ENCODE peak calls at places on chromosome 19, in seven cellular contexts. One of them, this sample, is unnamed.

GRCh38 chr19:55809381-55810058 is 22.3 kb downstream of the NLRP11 start:
- DNase-seq in HCT116: peak
- DNase-seq in body of pancreas: peak
- DNase-seq in Peyer's patch: peak
- DNase-seq in breast epithelium: no peak
- DNase-seq in NB4: peak
- DNase-seq in gastrocnemius medialis: peak
- DNase-seq in this sample: peak

GRCh38 chr19:19185853-19186728 is 5.9 kb downstream of the BORCS8 start:
- DNase-seq in breast epithelium: no peak
- DNase-seq in body of pancreas: peak
- DNase-seq in gastrocnemius medialis: no peak
- DNase-seq in NB4: peak
- DNase-seq in HCT116: peak
- DNase-seq in Peyer's patch: no peak
- DNase-seq in this sample: peak

GRCh38 chr19:18636969-18637629 is at the start of gene KLHL26:
- DNase-seq in body of pancreas: no peak
- DNase-seq in NB4: no peak
- DNase-seq in HCT116: no peak
- DNase-seq in Peyer's patch: no peak
- DNase-seq in gastrocnemius medialis: no peak
- DNase-seq in breast epithelium: no peak
- DNase-seq in this sample: no peak

GRCh38 chr19:46107371-46107770 is 17.1 kb downstream of the IGFL3 start:
- DNase-seq in breast epithelium: no peak
- DNase-seq in HCT116: no peak
- DNase-seq in gastrocnemius medialis: no peak
- DNase-seq in Peyer's patch: no peak
- DNase-seq in NB4: no peak
- DNase-seq in body of pancreas: no peak
- DNase-seq in this sample: no peak

GRCh38 chr19:11736696-11737095 is 2.0 kb downstream of the ZNF823 start:
- DNase-seq in HCT116: no peak
- DNase-seq in gastrocnemius medialis: peak
- DNase-seq in NB4: peak
- DNase-seq in breast epithelium: no peak
- DNase-seq in body of pancreas: peak
- DNase-seq in Peyer's patch: no peak
- DNase-seq in this sample: peak

GRCh38 chr19:55133639-55134444 is 15.2 kb downstream of the TNNT1 start:
- DNase-seq in breast epithelium: no peak
- DNase-seq in HCT116: no peak
- DNase-seq in Peyer's patch: no peak
- DNase-seq in gastrocnemius medialis: no peak
- DNase-seq in NB4: no peak
- DNase-seq in body of pancreas: no peak
- DNase-seq in this sample: no peak

GRCh38 chr19:2164020-2164988 is 571 bp downstream of the DOT1L start:
- DNase-seq in breast epithelium: no peak
- DNase-seq in body of pancreas: no peak
- DNase-seq in NB4: no peak
- DNase-seq in HCT116: no peak
- DNase-seq in Peyer's patch: peak
- DNase-seq in gastrocnemius medialis: no peak
- DNase-seq in this sample: peak

GRCh38 chr19:5623397-5624153 is 692 bp downstream of the SAFB start:
- DNase-seq in Peyer's patch: no peak
- DNase-seq in NB4: peak
- DNase-seq in gastrocnemius medialis: no peak
- DNase-seq in breast epithelium: no peak
- DNase-seq in body of pancreas: no peak
- DNase-seq in HCT116: no peak
- DNase-seq in this sample: no peak

GRCh38 chr19:9306443-9306842 is 3.2 kb downstream of the ZNF699 start:
- DNase-seq in body of pancreas: no peak
- DNase-seq in breast epithelium: no peak
- DNase-seq in HCT116: no peak
- DNase-seq in Peyer's patch: no peak
- DNase-seq in gastrocnemius medialis: no peak
- DNase-seq in NB4: no peak
- DNase-seq in this sample: no peak

GRCh38 chr19:18761531-18762110 is 29.5 kb downstream of the COMP start:
- DNase-seq in Peyer's patch: no peak
- DNase-seq in HCT116: no peak
- DNase-seq in gastrocnemius medialis: no peak
- DNase-seq in breast epithelium: no peak
- DNase-seq in body of pancreas: no peak
- DNase-seq in NB4: no peak
- DNase-seq in this sample: no peak

GRCh38 chr19:55032170-55032569 is 5.9 kb downstream of the GP6 start:
- DNase-seq in body of pancreas: no peak
- DNase-seq in HCT116: no peak
- DNase-seq in breast epithelium: no peak
- DNase-seq in gastrocnemius medialis: no peak
- DNase-seq in NB4: no peak
- DNase-seq in Peyer's patch: no peak
- DNase-seq in this sample: no peak

GRCh38 chr19:29015569-29015968 is 197.4 kb downstream of the UQCRFS1 start:
- DNase-seq in gastrocnemius medialis: no peak
- DNase-seq in HCT116: no peak
- DNase-seq in breast epithelium: no peak
- DNase-seq in body of pancreas: no peak
- DNase-seq in Peyer's patch: no peak
- DNase-seq in NB4: no peak
- DNase-seq in this sample: no peak

DNA sequence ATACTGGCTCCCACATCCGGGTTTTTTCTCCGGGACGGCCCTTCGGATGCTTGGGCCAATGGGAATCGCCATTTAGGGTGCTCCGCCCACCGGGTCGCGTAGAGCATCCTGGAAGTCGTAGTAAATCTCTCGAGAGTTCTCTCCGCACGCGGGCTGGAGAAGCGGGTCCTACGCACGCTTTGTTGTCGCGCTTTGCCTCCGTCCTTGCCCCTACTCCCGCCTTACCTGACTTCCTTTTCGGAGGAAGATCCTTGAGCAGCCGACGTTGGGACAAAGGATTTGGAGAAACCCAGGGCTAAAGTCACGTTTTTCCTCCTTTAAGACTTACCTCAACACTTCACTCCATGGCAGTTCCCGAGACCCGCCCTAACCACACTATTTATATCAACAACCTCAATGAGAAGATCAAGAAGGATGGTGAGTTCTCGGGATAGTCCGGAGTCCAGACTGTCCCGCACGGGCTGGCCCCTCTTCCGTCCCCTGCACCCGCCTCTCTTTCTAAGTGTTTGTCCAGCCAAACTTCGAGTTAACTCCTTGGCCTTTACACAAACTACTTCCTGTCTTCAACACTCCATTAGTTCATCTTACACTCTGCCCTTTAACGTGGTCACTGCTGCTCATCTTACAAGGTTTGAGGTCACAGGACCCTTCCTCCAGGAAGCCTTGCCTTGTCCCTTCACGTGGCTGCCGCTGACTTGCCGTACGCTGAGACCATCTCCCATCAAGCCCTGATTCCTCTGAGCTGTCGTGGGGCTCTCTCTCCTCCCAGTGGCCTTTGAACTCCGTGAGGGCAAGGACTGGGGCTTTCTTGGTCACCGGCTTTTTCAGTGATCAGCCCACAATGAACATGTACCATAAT is at the start of gene SNRPA:
- DNase-seq in NB4: peak
- DNase-seq in Peyer's patch: peak
- DNase-seq in gastrocnemius medialis: peak
- DNase-seq in body of pancreas: peak
- DNase-seq in HCT116: peak
- DNase-seq in breast epithelium: peak
- DNase-seq in this sample: peak
- TF ChIP-seq POLR2A in NB4: peak
- TF ChIP-seq POLR2A in Peyer's patch: peak
- TF ChIP-seq POLR2A in gastrocnemius medialis: peak
- TF ChIP-seq POLR2A in body of pancreas: peak
- TF ChIP-seq POLR2A in HCT116: peak
- TF ChIP-seq POLR2A in breast epithelium: peak
- TF ChIP-seq POLR2A in this sample: peak

GRCh38 chr19:17109962-17110598 is 34.5 kb downstream of the MYO9B start:
- DNase-seq in breast epithelium: no peak
- DNase-seq in NB4: peak
- DNase-seq in Peyer's patch: peak
- DNase-seq in gastrocnemius medialis: peak
- DNase-seq in HCT116: no peak
- DNase-seq in body of pancreas: peak
- DNase-seq in this sample: no peak
- TF ChIP-seq POLR2A in breast epithelium: no peak
- TF ChIP-seq POLR2A in NB4: no peak
- TF ChIP-seq POLR2A in Peyer's patch: no peak
- TF ChIP-seq POLR2A in gastrocnemius medialis: no peak
- TF ChIP-seq POLR2A in HCT116: no peak
- TF ChIP-seq POLR2A in body of pancreas: no peak
- TF ChIP-seq POLR2A in this sample: no peak

DNA sequence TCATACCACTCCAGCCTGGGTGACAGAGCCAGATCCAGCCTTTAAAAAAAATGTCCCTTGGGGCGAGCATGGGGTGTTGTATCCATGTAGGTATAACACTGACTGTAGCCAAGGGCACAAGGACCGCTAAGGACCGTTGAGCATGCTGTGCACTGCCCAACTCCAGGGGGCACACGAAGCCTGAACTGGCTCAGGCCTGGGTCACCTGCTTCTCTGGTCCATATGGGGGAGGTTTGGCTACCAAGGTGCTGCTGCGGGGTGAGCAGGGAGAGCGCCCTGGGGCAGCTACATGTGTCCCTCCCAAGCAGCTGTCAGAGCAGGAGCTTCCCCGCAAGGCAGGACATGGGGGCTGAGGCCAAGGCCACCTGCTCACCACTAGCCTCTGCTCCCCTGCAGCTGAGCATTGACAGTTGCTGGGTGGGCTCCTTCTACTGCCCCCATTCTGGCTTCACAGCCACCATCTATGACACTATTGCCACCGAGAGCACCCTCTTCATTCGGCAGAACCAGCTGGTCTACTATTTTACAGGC is 16.3 kb downstream of the CATSPERG start:
- DNase-seq in body of pancreas: no peak
- DNase-seq in Peyer's patch: no peak
- DNase-seq in HCT116: no peak
- DNase-seq in gastrocnemius medialis: no peak
- DNase-seq in NB4: no peak
- DNase-seq in breast epithelium: no peak
- DNase-seq in this sample: no peak
- TF ChIP-seq POLR2A in body of pancreas: no peak
- TF ChIP-seq POLR2A in Peyer's patch: no peak
- TF ChIP-seq POLR2A in HCT116: no peak
- TF ChIP-seq POLR2A in gastrocnemius medialis: no peak
- TF ChIP-seq POLR2A in NB4: no peak
- TF ChIP-seq POLR2A in breast epithelium: no peak
- TF ChIP-seq POLR2A in this sample: no peak

DNA sequence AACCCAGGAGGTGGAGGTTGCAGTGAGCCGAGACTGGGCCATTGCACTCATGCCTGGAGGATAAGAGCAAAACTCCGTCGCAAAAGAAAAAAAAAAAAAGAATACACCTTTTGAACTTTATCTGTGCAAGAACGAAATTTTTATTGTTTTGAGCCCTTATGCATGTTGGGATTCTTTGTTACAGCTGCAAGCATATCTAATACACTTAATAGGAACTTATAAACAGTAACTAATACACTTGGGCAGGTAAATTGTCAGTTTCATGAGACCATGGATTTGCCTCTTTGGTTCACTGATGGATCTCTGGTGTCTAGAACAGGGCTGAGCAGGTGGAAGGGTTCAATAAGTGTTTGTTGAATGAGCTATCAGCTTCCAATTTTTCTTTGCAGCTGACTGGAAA is 108.1 kb downstream of the CACNA1A start:
- DNase-seq in body of pancreas: no peak
- DNase-seq in Peyer's patch: no peak
- DNase-seq in breast epithelium: no peak
- DNase-seq in NB4: no peak
- DNase-seq in gastrocnemius medialis: no peak
- DNase-seq in HCT116: no peak
- DNase-seq in this sample: no peak
- TF ChIP-seq POLR2A in body of pancreas: no peak
- TF ChIP-seq POLR2A in Peyer's patch: no peak
- TF ChIP-seq POLR2A in breast epithelium: no peak
- TF ChIP-seq POLR2A in NB4: no peak
- TF ChIP-seq POLR2A in gastrocnemius medialis: no peak
- TF ChIP-seq POLR2A in HCT116: no peak
- TF ChIP-seq POLR2A in this sample: no peak

GRCh38 chr19:58519087-58519354 is 589 bp downstream of the ZBTB45 start:
- DNase-seq in breast epithelium: peak
- DNase-seq in gastrocnemius medialis: peak
- DNase-seq in HCT116: no peak
- DNase-seq in Peyer's patch: peak
- DNase-seq in body of pancreas: peak
- DNase-seq in NB4: peak
- DNase-seq in this sample: peak

GRCh38 chr19:58515259-58515658 is 3.5 kb upstream of the SLC27A5 start:
- DNase-seq in Peyer's patch: no peak
- DNase-seq in NB4: no peak
- DNase-seq in gastrocnemius medialis: no peak
- DNase-seq in HCT116: no peak
- DNase-seq in body of pancreas: no peak
- DNase-seq in breast epithelium: no peak
- DNase-seq in this sample: no peak

GRCh38 chr19:58516246-58516836 is 3.3 kb downstream of the ZBTB45 start:
- DNase-seq in breast epithelium: no peak
- DNase-seq in gastrocnemius medialis: no peak
- DNase-seq in HCT116: no peak
- DNase-seq in body of pancreas: no peak
- DNase-seq in Peyer's patch: no peak
- DNase-seq in NB4: no peak
- DNase-seq in this sample: no peak

GRCh38 chr19:58518261-58519086 is 1.1 kb downstream of the ZBTB45 start:
- DNase-seq in body of pancreas: no peak
- DNase-seq in HCT116: no peak
- DNase-seq in Peyer's patch: no peak
- DNase-seq in breast epithelium: no peak
- DNase-seq in gastrocnemius medialis: no peak
- DNase-seq in NB4: peak
- DNase-seq in this sample: peak

GRCh38 chr19:58516964-58517833 is 2.4 kb downstream of the ZBTB45 start:
- DNase-seq in gastrocnemius medialis: no peak
- DNase-seq in Peyer's patch: no peak
- DNase-seq in NB4: no peak
- DNase-seq in body of pancreas: no peak
- DNase-seq in HCT116: no peak
- DNase-seq in breast epithelium: no peak
- DNase-seq in this sample: no peak
- TF ChIP-seq POLR2A in gastrocnemius medialis: no peak
- TF ChIP-seq POLR2A in Peyer's patch: no peak
- TF ChIP-seq POLR2A in NB4: no peak
- TF ChIP-seq POLR2A in body of pancreas: no peak
- TF ChIP-seq POLR2A in HCT116: no peak
- TF ChIP-seq POLR2A in breast epithelium: no peak
- TF ChIP-seq POLR2A in this sample: no peak